ENCODE peak calls at places on chromosomes 13 and 19, in seven cellular contexts. C is lower lobe of right lung; V is effector memory CD4-positive, alpha-beta T cell; N is suprapubic skin; E is mammary epithelial cell; H is lung; Y is tibial artery. I is an unnamed sample. For H3K4me1, the result is how much of the 10 kb centered on the place peaks cover.

GRCh38 chr13:105346141-105346766 is 1189.2 kb downstream of the EFNB2 start:
- DNase-seq in V (no peak), C (no peak), N (no peak), E (peak), Y (no peak), H (no peak), I (no peak)

GRCh38 chr13:101718496-101718895 is 266.0 kb downstream of the ITGBL1 start:
- DNase-seq in C (no peak), N (no peak), E (no peak), Y (no peak), V (no peak), H (no peak), I (no peak)

GRCh38 chr19:45752639-45753038 is 16.4 kb downstream of the SIX5 start:
- DNase-seq in V (no peak), N (no peak), H (no peak), E (peak), Y (no peak), C (no peak), I (no peak)

GRCh38 chr19:13160557-13160956 is 10.3 kb downstream of the IER2 start:
- DNase-seq in V (no peak), Y (no peak), N (no peak), E (peak), C (no peak), H (no peak), I (no peak)

GRCh38 chr13:63909726-63910125 is 2494.1 kb upstream of the PCDH20 start:
- DNase-seq in E (no peak), N (no peak), Y (no peak), H (no peak), C (no peak), V (no peak), I (no peak)

GRCh38 chr19:46283771-46284170 is 13.1 kb upstream of the HIF3A start:
- DNase-seq in E (no peak), C (no peak), Y (no peak), H (no peak), N (no peak), V (no peak), I (no peak)

GRCh38 chr19:54388001-54388802 is 23.5 kb upstream of the LAIR1 start:
- DNase-seq in E (no peak), Y (peak), C (peak), H (no peak), N (no peak), V (no peak), I (peak)

GRCh38 chr13:84959818-84960217 is 839.4 kb downstream of the SLITRK6 start:
- DNase-seq in V (no peak), H (no peak), E (no peak), C (no peak), N (no peak), Y (no peak), I (no peak)

GRCh38 chr19:56383826-56384605 is 9.3 kb downstream of the ZNF582 start:
- DNase-seq in Y (no peak), N (no peak), V (no peak), C (no peak), E (peak), H (no peak), I (no peak)

GRCh38 chr13:107450931-107451330 is 764.4 kb downstream of the LIG4 start:
- DNase-seq in Y (peak), E (no peak), V (no peak), C (no peak), N (no peak), H (peak), I (no peak)

GRCh38 chr19:8387688-8388611 is 2.2 kb upstream of the RAB11B start:
- DNase-seq in N (no peak), V (no peak), H (no peak), E (no peak), C (peak), Y (no peak), I (no peak)

GRCh38 chr19:14002571-14003278 is 3.4 kb downstream of the RFX1 start:
- DNase-seq in N (no peak), Y (no peak), H (no peak), V (no peak), C (peak), E (no peak), I (peak)

GRCh38 chr13:49858183-49858856 is 65.8 kb upstream of the KPNA3 start:
- DNase-seq in H (peak), C (no peak), E (peak), V (no peak), N (no peak), Y (no peak), I (no peak)

GRCh38 chr13:23766199-23766771 is 122.9 kb downstream of the MIPEP start:
- DNase-seq in Y (no peak), C (no peak), H (no peak), N (no peak), V (no peak), E (no peak), I (no peak)

GRCh38 chr13:99432637-99433542 is 68.4 kb upstream of the TM9SF2 start:
- DNase-seq in C (peak), N (peak), Y (peak), E (peak), V (peak), H (peak), I (peak)

GRCh38 chr13:32115069-32115468 is 83.5 kb downstream of the FRY start:
- DNase-seq in Y (no peak), C (no peak), V (no peak), H (no peak), E (no peak), N (no peak), I (no peak)

GRCh38 chr13:67224148-67224846 is 5.8 kb downstream of the PCDH9 start:
- DNase-seq in E (peak), Y (peak), N (peak), H (peak), C (peak), V (no peak), I (peak)

GRCh38 chr13:110893571-110893970 is 21.3 kb downstream of the ANKRD10 start:
- DNase-seq in Y (no peak), V (no peak), H (no peak), E (no peak), N (no peak), C (no peak), I (no peak)

GRCh38 chr13:110890279-110891150 is 24.4 kb downstream of the ANKRD10 start:
- DNase-seq in N (no peak), E (no peak), Y (no peak), C (no peak), H (no peak), V (no peak), I (no peak)

GRCh38 chr13:110897521-110897920 is 17.3 kb downstream of the ANKRD10 start:
- DNase-seq in C (no peak), H (no peak), Y (no peak), V (no peak), N (no peak), E (no peak), I (no peak)

GRCh38 chr13:110897024-110897423 is 17.8 kb downstream of the ANKRD10 start:
- DNase-seq in V (no peak), N (no peak), E (peak), C (no peak), H (no peak), Y (no peak), I (no peak)

DNA sequence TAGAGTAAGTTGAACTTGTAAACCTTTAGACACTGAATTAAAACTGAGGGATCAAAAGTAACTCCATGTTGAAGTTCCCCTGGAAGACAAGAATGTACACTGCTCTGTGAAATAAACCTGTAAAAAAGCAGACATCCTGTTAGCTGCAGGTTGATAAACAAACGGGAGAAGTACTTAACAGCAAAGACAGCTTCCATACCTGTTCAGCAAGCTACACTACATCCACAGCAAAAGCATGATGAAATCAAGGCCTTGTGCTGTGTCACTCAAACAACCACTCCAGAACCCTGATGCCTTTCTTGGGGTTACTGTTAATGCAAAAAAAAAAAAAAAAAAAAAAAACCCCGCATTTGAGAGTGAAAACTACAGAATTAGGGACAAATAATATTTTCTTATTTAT is 20.8 kb downstream of the ANKRD10 start:
- DNase-seq in C (no peak), H (no peak), V (no peak), Y (no peak), E (no peak), N (no peak), I (no peak)
- H3K4me1 ChIP-seq in C (under half), H (under half), V (under half), Y (under half), E (under half), N (under half), I (under half)

GRCh38 chr19:33291623-33292534 is 10.5 kb downstream of the CEBPA start:
- DNase-seq in C (peak), H (peak), N (no peak), E (no peak), Y (no peak), V (no peak), I (no peak)

GRCh38 chr19:33294058-33294798 is 8.1 kb downstream of the CEBPA start:
- DNase-seq in C (no peak), H (no peak), E (no peak), V (no peak), Y (no peak), N (peak), I (peak)

GRCh38 chr19:33290956-33291622 is 11.2 kb downstream of the CEBPA start:
- DNase-seq in Y (no peak), H (peak), V (no peak), C (peak), N (no peak), E (peak), I (no peak)

GRCh38 chr19:33293255-33294057 is 8.9 kb downstream of the CEBPA start:
- DNase-seq in H (no peak), C (peak), N (peak), V (no peak), Y (no peak), E (peak), I (no peak)

GRCh38 chr19:33292595-33293254 is 9.6 kb downstream of the CEBPA start:
- DNase-seq in H (peak), C (peak), Y (no peak), E (no peak), N (peak), V (no peak), I (no peak)
- H3K27ac ChIP-seq in H (no peak), C (peak), Y (no peak), E (peak), N (peak), V (no peak), I (no peak)

GRCh38 chr13:110322126-110322827 is 15.2 kb downstream of the COL4A2 start:
- DNase-seq in C (no peak), H (no peak), Y (no peak), E (no peak), N (no peak), V (no peak), I (no peak)
- H3K4me1 ChIP-seq in C (half or more), H (under half), Y (under half), E (under half), N (under half), V (under half), I (half or more)

GRCh38 chr19:601790-602189 is 12.1 kb downstream of the HCN2 start:
- DNase-seq in Y (no peak), H (no peak), V (no peak), N (no peak), E (no peak), C (no peak), I (no peak)

GRCh38 chr19:597406-598315 is 8.0 kb downstream of the HCN2 start:
- DNase-seq in H (no peak), C (no peak), V (no peak), Y (no peak), N (no peak), E (no peak), I (no peak)

GRCh38 chr19:604355-604754 is 14.7 kb downstream of the HCN2 start:
- DNase-seq in E (no peak), N (no peak), Y (no peak), C (no peak), H (no peak), V (peak), I (no peak)

GRCh38 chr19:602391-603301 is 13.0 kb downstream of the HCN2 start:
- DNase-seq in C (no peak), N (no peak), V (no peak), E (no peak), Y (no peak), H (no peak), I (no peak)

DNA sequence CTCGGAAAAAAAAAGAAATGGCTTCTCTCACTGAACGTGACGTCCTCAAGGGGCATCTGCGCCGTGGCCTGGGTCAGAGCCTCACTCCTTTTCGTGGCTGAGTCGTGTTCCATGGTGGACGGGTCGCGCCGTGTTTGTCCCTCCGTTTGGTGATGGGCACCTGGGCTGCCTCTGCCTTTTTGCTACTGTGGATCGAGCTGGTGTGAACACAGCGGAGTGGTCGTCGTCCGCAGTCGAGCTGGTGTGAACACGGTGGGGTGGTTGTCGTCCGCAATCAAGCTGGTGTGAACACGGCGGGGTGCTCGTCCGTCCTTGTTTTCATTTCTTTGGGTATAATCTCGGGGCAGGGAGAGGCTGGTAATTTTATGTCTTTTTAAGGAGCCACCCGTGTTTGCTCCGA is 11.6 kb downstream of the HCN2 start:
- DNase-seq in Y (no peak), E (no peak), H (no peak), N (no peak), C (no peak), V (no peak), I (no peak)
- H3K27ac ChIP-seq in Y (no peak), E (no peak), H (no peak), N (no peak), C (no peak), V (no peak), I (peak)

GRCh38 chr19:5264453-5264852 is 76.2 kb downstream of the PTPRS start:
- DNase-seq in C (no peak), Y (no peak), E (no peak), H (no peak), V (no peak), N (no peak), I (no peak)
- H3K4me1 ChIP-seq in C (under half), Y (under half), E (under half), H (under half), V (under half), N (under half), I (under half)

DNA sequence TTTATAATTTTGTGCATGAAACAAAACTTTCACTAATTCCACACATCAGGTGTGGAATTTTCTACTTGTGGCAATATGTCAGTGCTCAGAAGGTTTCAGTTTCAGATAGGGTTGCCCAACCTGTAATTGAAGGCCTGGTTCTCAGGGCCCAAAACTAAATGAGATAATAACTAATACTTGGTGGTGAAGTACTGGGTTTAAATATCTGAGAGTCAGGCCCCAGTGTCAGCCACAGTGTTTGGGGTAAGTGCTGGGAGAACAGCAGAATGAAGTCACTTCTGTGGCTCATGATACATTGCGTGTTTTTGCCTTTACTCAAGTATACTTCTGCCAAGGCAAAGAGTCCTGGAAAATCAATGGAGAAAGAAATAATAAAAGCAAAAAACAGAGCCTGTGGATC is 5.6 kb downstream of the SAFB start:
- DNase-seq in Y (no peak), N (no peak), H (no peak), C (no peak), E (no peak), V (no peak), I (no peak)
- H3K27ac ChIP-seq in Y (peak), N (no peak), H (no peak), C (no peak), E (no peak), V (no peak), I (no peak)

GRCh38 chr19:38869836-38870607 is 8.1 kb downstream of the RINL start:
- DNase-seq in N (peak), E (peak), V (peak), Y (peak), C (peak), H (peak), I (peak)

GRCh38 chr19:38867176-38867780 is 10.8 kb downstream of the RINL start:
- DNase-seq in N (no peak), Y (no peak), V (no peak), C (no peak), E (no peak), H (no peak), I (no peak)

GRCh38 chr19:38869160-38869835 is 8.8 kb downstream of the RINL start:
- DNase-seq in V (peak), N (no peak), H (no peak), Y (no peak), E (no peak), C (no peak), I (no peak)

GRCh38 chr19:38870612-38871011 is 7.5 kb downstream of the RINL start:
- DNase-seq in N (no peak), V (no peak), E (no peak), H (no peak), Y (no peak), C (no peak), I (no peak)

GRCh38 chr19:38868551-38868950 is 9.5 kb downstream of the RINL start:
- DNase-seq in V (no peak), E (no peak), C (no peak), H (no peak), Y (no peak), N (no peak), I (no peak)
- H3K4me1 ChIP-seq in V (under half), E (under half), C (under half), H (under half), Y (under half), N (under half), I (under half)

DNA sequence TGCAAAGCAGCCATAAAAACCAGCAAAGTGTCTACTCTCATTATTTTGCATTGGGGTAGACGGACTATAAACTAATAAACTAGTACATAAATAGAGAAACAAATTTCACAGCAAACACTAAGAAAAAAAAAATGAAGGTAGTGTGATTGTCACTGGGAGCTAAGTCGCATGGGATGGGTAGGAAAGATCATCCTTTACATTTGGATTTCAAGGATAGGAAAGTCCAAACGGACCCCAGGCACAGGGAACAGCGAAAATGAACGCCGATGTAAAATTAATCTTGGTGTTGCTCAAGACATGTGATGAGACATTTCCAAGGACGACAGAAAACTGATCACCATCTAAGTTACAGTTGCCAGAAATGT is 690 bp upstream of the SGTA start:
- DNase-seq in C (no peak), E (no peak), H (no peak), Y (no peak), V (no peak), N (no peak), I (no peak)
- H3K27ac ChIP-seq in C (peak), E (peak), H (peak), Y (peak), V (peak), N (peak), I (peak)